ENCODE peak calls at places on chromosomes 7 and 10, in eight cellular contexts. One of them, this sample, is unnamed.
A peak's percentile ranks its signal among the peaks of the same experiment; 100 is the strongest.

GRCh38 chr7:130365511-130366441 is 14.5 kb upstream of the CPA1 start:
- DNase-seq in Caco-2: peak; percentile 75
- DNase-seq in BE2C: peak; percentile 84
- DNase-seq in psoas muscle: peak; percentile 87
- DNase-seq in heart left ventricle: no peak
- DNase-seq in right lobe of liver: no peak
- DNase-seq in body of pancreas: peak; percentile 63
- DNase-seq in pancreas: no peak
- DNase-seq in this sample: peak; percentile 75

GRCh38 chr10:31317652-31318381 is 1.2 kb upstream of the ZEB1 start:
- DNase-seq in Caco-2: peak; percentile 46
- DNase-seq in BE2C: no peak
- DNase-seq in psoas muscle: no peak
- DNase-seq in heart left ventricle: no peak
- DNase-seq in right lobe of liver: no peak
- DNase-seq in body of pancreas: no peak
- DNase-seq in pancreas: no peak
- DNase-seq in this sample: no peak

GRCh38 chr7:32416846-32417245 is 73.3 kb downstream of the LSM5 start:
- DNase-seq in Caco-2: no peak
- DNase-seq in BE2C: no peak
- DNase-seq in psoas muscle: no peak
- DNase-seq in heart left ventricle: no peak
- DNase-seq in right lobe of liver: no peak
- DNase-seq in body of pancreas: no peak
- DNase-seq in pancreas: no peak
- DNase-seq in this sample: no peak

GRCh38 chr7:104790440-104790839 is 223.6 kb upstream of the KMT2E start:
- DNase-seq in Caco-2: no peak
- DNase-seq in BE2C: no peak
- DNase-seq in psoas muscle: no peak
- DNase-seq in heart left ventricle: no peak
- DNase-seq in right lobe of liver: no peak
- DNase-seq in body of pancreas: no peak
- DNase-seq in pancreas: no peak
- DNase-seq in this sample: no peak

GRCh38 chr7:146902728-146903127 is 786.1 kb downstream of the CNTNAP2 start:
- DNase-seq in Caco-2: no peak
- DNase-seq in BE2C: no peak
- DNase-seq in psoas muscle: no peak
- DNase-seq in heart left ventricle: no peak
- DNase-seq in right lobe of liver: no peak
- DNase-seq in body of pancreas: no peak
- DNase-seq in pancreas: no peak
- DNase-seq in this sample: no peak

GRCh38 chr10:3867454-3868273 is 82.7 kb upstream of the KLF6 start:
- DNase-seq in Caco-2: no peak
- DNase-seq in BE2C: no peak
- DNase-seq in psoas muscle: no peak
- DNase-seq in heart left ventricle: no peak
- DNase-seq in right lobe of liver: no peak
- DNase-seq in body of pancreas: no peak
- DNase-seq in pancreas: no peak
- DNase-seq in this sample: no peak

GRCh38 chr10:6200588-6201510 is 1.9 kb upstream of the PFKFB3 start:
- DNase-seq in Caco-2: no peak
- DNase-seq in BE2C: no peak
- DNase-seq in psoas muscle: peak; percentile 85
- DNase-seq in heart left ventricle: peak; percentile 50
- DNase-seq in right lobe of liver: peak; percentile 82
- DNase-seq in body of pancreas: peak; percentile 77
- DNase-seq in pancreas: peak; percentile 86
- DNase-seq in this sample: peak; percentile 60

GRCh38 chr7:100825760-100826545 is 1.4 kb downstream of the EPHB4 start:
- DNase-seq in Caco-2: peak; percentile 55
- DNase-seq in BE2C: no peak
- DNase-seq in psoas muscle: peak; percentile 24
- DNase-seq in heart left ventricle: no peak
- DNase-seq in right lobe of liver: no peak
- DNase-seq in body of pancreas: no peak
- DNase-seq in pancreas: peak; percentile 44
- DNase-seq in this sample: no peak

GRCh38 chr7:11623093-11623678 is 208.8 kb downstream of the THSD7A start:
- DNase-seq in Caco-2: no peak
- DNase-seq in BE2C: no peak
- DNase-seq in psoas muscle: no peak
- DNase-seq in heart left ventricle: no peak
- DNase-seq in right lobe of liver: no peak
- DNase-seq in body of pancreas: no peak
- DNase-seq in pancreas: no peak
- DNase-seq in this sample: no peak

DNA sequence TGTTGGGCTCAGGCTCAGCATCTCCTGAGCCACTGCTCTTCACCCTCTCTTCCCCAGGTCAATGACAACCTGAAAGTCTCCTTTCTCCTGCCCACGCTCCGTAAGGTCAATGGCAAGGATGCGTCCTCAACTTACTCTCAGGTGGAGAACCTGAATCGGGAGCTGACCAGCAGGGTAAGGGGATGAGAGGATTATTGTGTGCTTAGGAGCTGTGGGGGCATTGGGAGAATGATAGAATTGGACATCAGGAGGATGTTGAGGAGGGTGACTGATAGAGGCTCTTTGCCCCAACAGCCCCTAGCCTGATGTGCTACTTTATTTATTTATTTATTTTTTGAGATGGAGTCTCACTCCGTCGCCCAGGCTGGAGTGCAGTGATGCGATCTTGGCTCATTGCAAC is 1.3 kb downstream of the LRWD1 start:
- DNase-seq in Caco-2: no peak
- DNase-seq in BE2C: no peak
- DNase-seq in psoas muscle: no peak
- DNase-seq in heart left ventricle: no peak
- DNase-seq in right lobe of liver: no peak
- DNase-seq in body of pancreas: no peak
- DNase-seq in pancreas: no peak
- DNase-seq in this sample: no peak
- H3K4me1 ChIP-seq in Caco-2: peaks cover 5% of the 10 kb centered on the region
- H3K4me1 ChIP-seq in BE2C: peaks cover 10% of the 10 kb centered on the region
- H3K4me1 ChIP-seq in psoas muscle: peaks cover 15% of the 10 kb centered on the region
- H3K4me1 ChIP-seq in heart left ventricle: peaks cover 20% of the 10 kb centered on the region
- H3K4me1 ChIP-seq in right lobe of liver: peaks cover 33% of the 10 kb centered on the region
- H3K4me1 ChIP-seq in body of pancreas: peaks cover 18% of the 10 kb centered on the region
- H3K4me1 ChIP-seq in pancreas: peaks cover 11% of the 10 kb centered on the region
- H3K4me1 ChIP-seq in this sample: peaks cover 21% of the 10 kb centered on the region

GRCh38 chr7:141072548-141073172 is 1.2 kb upstream of the TMEM178B start:
- DNase-seq in Caco-2: no peak
- DNase-seq in BE2C: peak; percentile 77
- DNase-seq in psoas muscle: peak; percentile 86
- DNase-seq in heart left ventricle: peak; percentile 66
- DNase-seq in right lobe of liver: no peak
- DNase-seq in body of pancreas: peak; percentile 52
- DNase-seq in pancreas: peak; percentile 76
- DNase-seq in this sample: peak; percentile 81

GRCh38 chr7:141073641-141074161 is at the start of gene TMEM178B:
- DNase-seq in Caco-2: no peak
- DNase-seq in BE2C: peak; percentile 63
- DNase-seq in psoas muscle: no peak
- DNase-seq in heart left ventricle: no peak
- DNase-seq in right lobe of liver: no peak
- DNase-seq in body of pancreas: peak; percentile 13
- DNase-seq in pancreas: peak; percentile 65
- DNase-seq in this sample: no peak

GRCh38 chr7:141074162-141074989 is 512 bp downstream of the TMEM178B start:
- DNase-seq in Caco-2: no peak
- DNase-seq in BE2C: peak; percentile 70
- DNase-seq in psoas muscle: peak; percentile 59
- DNase-seq in heart left ventricle: peak; percentile 26
- DNase-seq in right lobe of liver: no peak
- DNase-seq in body of pancreas: peak; percentile 29
- DNase-seq in pancreas: peak; percentile 81
- DNase-seq in this sample: peak; percentile 58

GRCh38 chr7:141071855-141072547 is 1.9 kb upstream of the TMEM178B start:
- DNase-seq in Caco-2: no peak
- DNase-seq in BE2C: peak; percentile 24
- DNase-seq in psoas muscle: no peak
- DNase-seq in heart left ventricle: no peak
- DNase-seq in right lobe of liver: no peak
- DNase-seq in body of pancreas: no peak
- DNase-seq in pancreas: no peak
- DNase-seq in this sample: no peak

GRCh38 chr7:141073173-141073640 is 657 bp upstream of the TMEM178B start:
- DNase-seq in Caco-2: no peak
- DNase-seq in BE2C: peak; percentile 65
- DNase-seq in psoas muscle: peak; percentile 75
- DNase-seq in heart left ventricle: peak; percentile 65
- DNase-seq in right lobe of liver: no peak
- DNase-seq in body of pancreas: peak; percentile 29
- DNase-seq in pancreas: no peak
- DNase-seq in this sample: peak; percentile 62
- H3K27me3 ChIP-seq in Caco-2: no peaks in the 10 kb centered on the region
- H3K27me3 ChIP-seq in BE2C: no peaks in the 10 kb centered on the region
- H3K27me3 ChIP-seq in psoas muscle: no peaks in the 10 kb centered on the region
- H3K27me3 ChIP-seq in heart left ventricle: peaks cover 31% of the 10 kb centered on the region
- H3K27me3 ChIP-seq in right lobe of liver: peaks cover 21% of the 10 kb centered on the region
- H3K27me3 ChIP-seq in body of pancreas: peaks cover 13% of the 10 kb centered on the region
- H3K27me3 ChIP-seq in pancreas: peaks cover 3% of the 10 kb centered on the region
- H3K27me3 ChIP-seq in this sample: no peaks in the 10 kb centered on the region

DNA sequence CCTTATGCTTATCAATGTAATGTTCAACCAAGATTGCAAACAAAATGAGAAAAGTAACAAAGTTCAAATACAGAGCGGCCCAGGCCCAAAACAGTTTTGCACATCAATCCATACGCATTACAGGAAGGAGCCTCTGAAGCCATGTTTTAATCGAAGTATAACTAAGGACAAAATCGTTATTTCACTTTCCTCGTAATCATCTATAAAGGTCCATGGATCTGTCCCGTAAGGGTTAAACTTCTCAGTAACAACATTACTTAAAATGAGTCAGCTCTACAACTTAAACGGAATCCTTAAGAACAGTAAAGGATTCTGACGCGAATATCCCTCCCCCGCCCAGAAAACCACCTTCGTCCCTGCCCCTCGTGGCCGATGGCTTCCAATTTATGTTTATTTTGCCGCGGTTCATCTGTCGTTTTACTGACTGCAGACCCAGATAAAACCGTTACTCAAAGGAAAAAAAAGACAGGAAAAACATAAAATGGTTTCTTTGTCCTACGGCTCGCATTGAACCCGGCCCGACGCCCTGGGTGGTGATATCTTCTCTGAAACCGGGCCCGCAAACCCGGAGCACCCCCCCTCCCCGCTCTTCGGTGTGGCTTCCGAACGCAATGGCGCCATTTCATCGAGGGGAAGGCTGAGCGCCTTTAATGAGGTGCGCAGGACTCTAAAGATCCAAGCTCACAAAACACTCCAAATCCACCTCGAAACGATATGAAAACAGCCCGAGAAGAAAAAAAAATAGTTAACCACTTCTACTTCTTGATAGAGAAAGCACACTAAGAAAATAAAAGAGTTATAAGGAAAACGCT is 1.0 kb downstream of the HNRNPA2B1 start:
- DNase-seq in Caco-2: no peak
- DNase-seq in BE2C: peak; percentile 63
- DNase-seq in psoas muscle: peak; percentile 89
- DNase-seq in heart left ventricle: peak; percentile 83
- DNase-seq in right lobe of liver: peak; percentile 70
- DNase-seq in body of pancreas: peak; percentile 71
- DNase-seq in pancreas: peak; percentile 79
- DNase-seq in this sample: peak; percentile 78
- TF ChIP-seq CTCF in Caco-2: no peak
- TF ChIP-seq CTCF in BE2C: no peak
- TF ChIP-seq CTCF in psoas muscle: no peak
- TF ChIP-seq CTCF in heart left ventricle: no peak
- TF ChIP-seq CTCF in right lobe of liver: no peak
- TF ChIP-seq CTCF in body of pancreas: no peak
- TF ChIP-seq CTCF in pancreas: no peak
- TF ChIP-seq CTCF in this sample: peak; percentile 4

DNA sequence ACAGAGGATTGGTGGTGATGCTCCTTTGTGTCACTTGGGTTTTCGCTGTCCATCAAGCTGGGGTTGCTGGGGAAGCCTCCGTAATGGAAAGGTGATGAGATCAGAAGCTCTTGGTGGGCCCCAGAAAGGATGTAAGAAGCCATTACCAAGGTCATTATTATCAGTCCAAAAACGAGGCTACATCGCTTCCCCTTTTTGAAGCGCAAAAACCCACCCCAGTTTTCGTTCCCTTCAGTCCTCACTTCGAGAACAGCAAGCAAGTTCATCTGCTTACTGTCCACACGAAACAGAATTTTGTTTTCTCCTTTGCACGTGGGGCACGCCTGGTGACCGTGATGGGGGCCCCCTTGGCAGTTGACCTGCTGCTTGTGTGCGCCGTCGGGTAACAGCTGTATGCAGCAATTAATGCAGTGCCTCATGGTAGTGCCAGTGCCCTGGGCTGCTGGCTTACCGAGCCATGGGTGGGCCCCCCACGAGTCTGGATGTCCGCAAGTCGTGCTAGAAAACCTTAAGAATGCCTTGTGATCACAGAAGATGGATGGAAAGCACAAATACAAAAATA is 47.5 kb downstream of the CHST15 start:
- DNase-seq in Caco-2: no peak
- DNase-seq in BE2C: no peak
- DNase-seq in psoas muscle: no peak
- DNase-seq in heart left ventricle: no peak
- DNase-seq in right lobe of liver: no peak
- DNase-seq in body of pancreas: no peak
- DNase-seq in pancreas: no peak
- DNase-seq in this sample: no peak
- H3K4me1 ChIP-seq in Caco-2: peaks cover 20% of the 10 kb centered on the region
- H3K4me1 ChIP-seq in BE2C: peaks cover 11% of the 10 kb centered on the region
- H3K4me1 ChIP-seq in psoas muscle: peaks cover 3% of the 10 kb centered on the region
- H3K4me1 ChIP-seq in heart left ventricle: no peaks in the 10 kb centered on the region
- H3K4me1 ChIP-seq in right lobe of liver: peaks cover 3% of the 10 kb centered on the region
- H3K4me1 ChIP-seq in body of pancreas: no peaks in the 10 kb centered on the region
- H3K4me1 ChIP-seq in pancreas: no peaks in the 10 kb centered on the region
- H3K4me1 ChIP-seq in this sample: peaks cover 6% of the 10 kb centered on the region

DNA sequence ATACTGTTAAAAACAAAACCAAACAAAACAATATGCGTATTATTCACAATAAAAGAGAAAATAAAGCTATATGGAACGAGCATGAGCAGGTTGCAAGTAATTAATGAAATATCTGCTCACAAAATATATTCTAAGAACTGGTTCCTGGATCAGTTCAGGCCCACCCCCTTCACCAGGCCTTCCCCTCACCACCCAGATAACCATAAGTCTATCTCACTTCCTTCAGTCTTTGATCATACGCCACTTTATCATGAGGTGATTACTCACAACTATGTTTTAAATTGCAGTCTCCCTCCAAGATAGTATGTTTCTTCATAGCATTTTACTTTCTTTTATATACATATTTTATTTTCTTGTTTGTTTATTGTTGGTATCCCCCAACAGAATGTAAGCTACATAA is 263.1 kb upstream of the HGF start:
- DNase-seq in Caco-2: no peak
- DNase-seq in BE2C: no peak
- DNase-seq in psoas muscle: no peak
- DNase-seq in heart left ventricle: no peak
- DNase-seq in right lobe of liver: no peak
- DNase-seq in body of pancreas: no peak
- DNase-seq in pancreas: no peak
- DNase-seq in this sample: no peak
- H3K27me3 ChIP-seq in Caco-2: no peaks in the 10 kb centered on the region
- H3K27me3 ChIP-seq in BE2C: no peaks in the 10 kb centered on the region
- H3K27me3 ChIP-seq in psoas muscle: no peaks in the 10 kb centered on the region
- H3K27me3 ChIP-seq in heart left ventricle: no peaks in the 10 kb centered on the region
- H3K27me3 ChIP-seq in right lobe of liver: no peaks in the 10 kb centered on the region
- H3K27me3 ChIP-seq in body of pancreas: no peaks in the 10 kb centered on the region
- H3K27me3 ChIP-seq in pancreas: no peaks in the 10 kb centered on the region
- H3K27me3 ChIP-seq in this sample: no peaks in the 10 kb centered on the region

GRCh38 chr7:23938937-23939552 is 229.0 kb downstream of the STK31 start:
- DNase-seq in Caco-2: peak; percentile 62
- DNase-seq in BE2C: peak; percentile 49
- DNase-seq in psoas muscle: no peak
- DNase-seq in heart left ventricle: no peak
- DNase-seq in right lobe of liver: peak; percentile 65
- DNase-seq in body of pancreas: peak; percentile 30
- DNase-seq in pancreas: no peak
- DNase-seq in this sample: peak; percentile 40
- TF ChIP-seq CTCF in Caco-2: peak; percentile 65
- TF ChIP-seq CTCF in BE2C: peak; percentile 75
- TF ChIP-seq CTCF in psoas muscle: no peak
- TF ChIP-seq CTCF in heart left ventricle: peak; percentile 14
- TF ChIP-seq CTCF in right lobe of liver: peak; percentile 64
- TF ChIP-seq CTCF in body of pancreas: peak; percentile 46
- TF ChIP-seq CTCF in pancreas: no peak
- TF ChIP-seq CTCF in this sample: no peak